ENCODE peak calls at places on chromosomes 3 and 15, in six cellular contexts. W is K562, F is A549, T is IMR-90, Q is HEK293T, N is HepG2. Z is an unnamed sample.

GRCh38 chr15:52808441-52808840 is 18.3 kb upstream of the ONECUT1 start:
- DNase-seq in W (no peak), Q (no peak), T (no peak), N (no peak), F (no peak), Z (no peak)

GRCh38 chr3:106542101-106542769 is 673.4 kb upstream of the CBLB start:
- DNase-seq in W (no peak), F (no peak), N (no peak), Q (no peak), T (peak; percentile 55), Z (no peak)

GRCh38 chr15:78838480-78838879 is 27.2 kb upstream of the ADAMTS7 start:
- DNase-seq in F (no peak), N (no peak), W (no peak), T (peak; percentile 22), Q (no peak), Z (no peak)

GRCh38 chr15:33068531-33068990 is 126.0 kb downstream of the FMN1 start:
- DNase-seq in Q (no peak), W (no peak), T (no peak), F (peak; percentile 81), N (peak; percentile 6), Z (no peak)

GRCh38 chr3:102238362-102238761 is 196.5 kb upstream of the ZPLD1 start:
- DNase-seq in F (no peak), Q (no peak), T (no peak), W (no peak), N (no peak), Z (no peak)

GRCh38 chr3:160973067-160973466 is 132.1 kb downstream of the B3GALNT1 start:
- DNase-seq in F (no peak), T (no peak), W (no peak), Q (no peak), N (no peak), Z (no peak)

GRCh38 chr15:85116925-85117646 is 135.4 kb downstream of the PDE8A start:
- DNase-seq in Q (no peak), W (no peak), N (no peak), T (peak; percentile 38), F (no peak), Z (peak; percentile 7)

GRCh38 chr3:197031315-197032285 is 2.0 kb upstream of the MELTF start:
- DNase-seq in F (peak; percentile 98), T (peak; percentile 100), N (peak; percentile 96), Q (no peak), W (peak; percentile 66), Z (no peak)

GRCh38 chr15:78879517-78880241 is 7.0 kb downstream of the MORF4L1 start:
- DNase-seq in T (peak; percentile 40), N (no peak), F (no peak), Q (no peak), W (no peak), Z (no peak)

GRCh38 chr15:38260077-38260476 is 7.4 kb downstream of the SPRED1 start:
- DNase-seq in Q (no peak), T (peak; percentile 32), N (no peak), W (no peak), F (no peak), Z (no peak)
- TF ChIP-seq BHLHE40 in Q (no peak), T (no peak), N (no peak), W (no peak), F (no peak), Z (no peak)

GRCh38 chr3:50604110-50604621 is 7.4 kb downstream of the CISH start:
- DNase-seq in Q (no peak), N (no peak), T (no peak), W (no peak), F (no peak), Z (no peak)

GRCh38 chr3:50606596-50606995 is 5.0 kb downstream of the CISH start:
- DNase-seq in T (no peak), W (no peak), N (no peak), Q (no peak), F (no peak), Z (no peak)

GRCh38 chr3:50603261-50604109 is 8.1 kb downstream of the CISH start:
- DNase-seq in N (no peak), W (no peak), Q (no peak), F (no peak), T (no peak), Z (no peak)

GRCh38 chr3:50605901-50606326 is 5.7 kb downstream of the CISH start:
- DNase-seq in N (no peak), Q (no peak), F (no peak), W (no peak), T (no peak), Z (no peak)

DNA sequence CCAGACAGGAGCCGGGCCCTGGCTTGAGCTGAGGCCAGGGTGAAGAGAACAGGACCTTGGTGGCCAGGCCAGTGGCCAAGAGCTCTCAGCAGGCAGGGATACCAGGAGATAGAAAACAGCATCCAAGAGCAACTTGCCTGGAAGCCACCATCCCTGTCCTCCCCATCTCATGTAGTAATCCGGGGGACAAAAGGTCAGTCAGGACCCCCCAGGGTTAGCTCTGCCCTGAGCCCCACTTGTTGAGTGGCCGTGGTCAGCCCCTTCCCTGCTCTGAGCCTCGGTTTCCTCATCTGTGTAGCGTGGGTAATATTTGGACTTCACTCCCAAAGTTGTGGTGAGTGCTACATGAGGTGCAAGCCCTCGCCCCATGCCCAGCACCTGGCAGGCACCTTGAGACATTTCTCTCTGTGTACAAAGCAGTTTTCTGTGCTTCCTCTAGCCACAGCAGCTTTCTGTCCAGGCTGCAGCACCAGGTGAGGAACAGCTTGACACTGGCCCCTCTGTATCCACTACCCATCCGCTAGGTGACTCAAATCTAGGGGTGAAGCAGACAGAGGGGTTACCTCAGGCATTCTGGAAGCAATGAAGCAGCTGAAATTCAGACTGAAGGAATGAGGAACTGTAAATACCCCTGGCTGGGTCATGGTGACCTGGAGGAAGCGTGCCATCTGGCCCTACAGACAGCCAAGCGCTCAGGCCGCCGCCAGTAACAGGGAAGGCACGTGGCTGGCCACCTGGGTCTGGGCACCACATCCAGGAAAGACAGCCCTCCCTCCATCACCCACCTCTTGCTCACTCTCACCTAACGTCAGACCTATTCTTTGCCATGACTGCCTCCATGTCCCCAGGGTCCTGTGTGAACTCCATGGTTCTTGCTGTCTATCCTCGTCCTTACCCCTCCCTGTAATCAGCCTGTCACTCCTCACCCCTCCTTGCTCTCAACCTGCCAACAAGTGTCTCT is 6.7 kb downstream of the CISH start:
- DNase-seq in W (no peak), F (no peak), N (no peak), Q (no peak), T (no peak), Z (no peak)
- TF ChIP-seq BHLHE40 in W (no peak), F (no peak), N (no peak), Q (no peak), T (no peak), Z (peak; percentile 31)

DNA sequence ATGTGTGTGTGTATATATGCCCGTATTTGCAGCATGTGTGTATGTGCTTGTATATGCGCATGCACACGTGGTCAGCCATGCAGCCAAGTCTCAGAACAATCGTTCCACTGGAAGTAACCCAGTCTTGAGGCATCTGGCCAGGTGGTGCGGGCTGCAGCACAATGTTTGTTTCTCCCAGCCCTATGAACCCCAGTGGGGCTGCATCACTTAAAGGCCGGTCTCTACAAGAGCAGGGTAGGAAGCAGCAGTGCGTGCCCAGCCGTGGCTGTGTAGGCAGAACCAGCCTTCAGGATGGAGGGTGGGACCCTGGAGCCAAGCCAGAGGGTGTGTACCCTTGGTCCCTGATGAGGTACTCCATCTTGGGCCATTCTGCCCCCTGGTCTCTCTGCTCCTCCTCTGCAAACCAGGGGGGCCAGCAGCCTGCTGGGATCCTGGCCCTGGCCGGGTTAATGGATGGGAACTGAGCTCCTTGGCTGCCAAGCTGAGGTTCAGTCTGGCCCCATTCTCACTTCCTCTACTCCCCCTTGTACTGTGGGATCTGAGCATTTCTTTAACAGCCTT is 11.8 kb downstream of the KLF13 start:
- DNase-seq in F (no peak), T (no peak), Q (no peak), W (no peak), N (no peak), Z (no peak)
- TF ChIP-seq BHLHE40 in F (no peak), T (no peak), Q (no peak), W (no peak), N (no peak), Z (peak; percentile 26)

GRCh38 chr15:80788536-80788935 is 9.4 kb downstream of the CEMIP start:
- DNase-seq in F (no peak), T (peak; percentile 92), W (no peak), N (no peak), Q (no peak), Z (no peak)
- TF ChIP-seq BHLHE40 in F (no peak), T (no peak), W (no peak), N (no peak), Q (no peak), Z (no peak)

DNA sequence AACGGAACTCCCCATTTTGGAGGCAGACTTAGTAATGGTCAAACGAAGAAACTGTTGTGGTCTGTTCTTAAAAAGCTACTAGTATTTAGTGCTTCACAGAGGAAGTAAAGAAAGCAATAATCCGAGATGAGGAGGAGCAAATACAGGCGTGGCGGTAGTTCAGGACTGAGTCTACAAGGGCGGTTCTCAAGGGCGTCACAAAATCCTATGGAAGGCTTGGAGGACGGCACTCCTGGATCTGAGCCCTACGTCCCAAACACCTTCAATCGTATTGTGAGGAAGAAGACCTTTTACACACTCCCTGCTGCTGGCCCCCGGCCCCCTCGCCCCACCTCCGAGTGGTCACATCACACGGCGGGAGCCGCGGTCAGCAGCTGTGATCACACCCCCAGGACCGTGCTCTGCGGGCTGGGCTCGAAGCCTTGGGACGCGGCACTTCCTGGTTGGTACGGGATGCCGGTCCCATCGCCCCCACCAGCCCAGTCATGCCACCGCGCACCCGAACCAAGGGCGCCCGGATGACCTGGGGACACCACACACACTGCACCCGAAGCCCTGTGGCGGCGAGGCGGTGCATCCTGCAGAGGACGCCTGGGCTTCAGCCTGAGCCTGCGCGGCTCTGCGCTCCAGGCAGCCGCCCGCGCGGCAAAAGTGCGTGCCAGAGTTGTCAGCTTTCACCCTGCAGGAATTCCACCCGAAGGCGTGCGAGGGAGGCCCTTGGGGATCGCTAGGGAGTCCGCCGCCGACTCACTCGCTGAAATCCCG is 588 bp downstream of the PLD1 start:
- DNase-seq in Q (peak; percentile 62), F (peak; percentile 77), W (peak; percentile 40), T (peak; percentile 95), N (peak; percentile 70), Z (no peak)
- TF ChIP-seq BHLHE40 in Q (no peak), F (no peak), W (peak; percentile 24), T (peak; percentile 83), N (peak; percentile 50), Z (peak; percentile 71)

GRCh38 chr3:23704316-23704715 is 101.4 kb upstream of the UBE2E1 start:
- DNase-seq in Q (no peak), F (no peak), N (no peak), T (no peak), W (no peak), Z (no peak)
- TF ChIP-seq BHLHE40 in Q (no peak), F (no peak), N (no peak), T (no peak), W (no peak), Z (no peak)